ENCODE peak calls at places on chromosomes 1 and 21, in seven cellular contexts. X is WTC11, C is AG09309, K is nephron progenitor cell, R is tibial artery, Q is astrocyte of the cerebellum, W is AG04450. T is an unnamed sample.

GRCh38 chr1:246492611-246493245 is 14.4 kb downstream of the SMYD3 start:
- DNase-seq in X (peak; percentile 67), C (peak; percentile 44), K (peak; percentile 73), R (peak; percentile 29), Q (peak; percentile 63), W (peak; percentile 48), T (peak; percentile 50)

GRCh38 chr1:3886106-3886670 is 13.9 kb downstream of the C1orf174 start:
- DNase-seq in X (no peak), C (no peak), K (no peak), R (no peak), Q (no peak), W (no peak), T (no peak)

GRCh38 chr1:65343286-65343685 is 33.9 kb downstream of the DNAJC6 start:
- DNase-seq in X (no peak), C (peak; percentile 67), K (no peak), R (no peak), Q (no peak), W (no peak), T (no peak)

GRCh38 chr1:15802234-15802965 is 5.0 kb downstream of the UQCRHL start:
- DNase-seq in X (no peak), C (no peak), K (no peak), R (no peak), Q (no peak), W (no peak), T (no peak)

GRCh38 chr1:214623430-214623829 is 20.4 kb downstream of the CENPF start:
- DNase-seq in X (no peak), C (no peak), K (no peak), R (no peak), Q (no peak), W (no peak), T (no peak)

GRCh38 chr1:68571499-68571898 is 74.6 kb upstream of the DEPDC1 start:
- DNase-seq in X (no peak), C (no peak), K (no peak), R (no peak), Q (no peak), W (no peak), T (no peak)

GRCh38 chr1:206924549-206925115 is 2.9 kb upstream of the FCMR start:
- DNase-seq in X (no peak), C (no peak), K (no peak), R (no peak), Q (no peak), W (no peak), T (peak; percentile 60)

GRCh38 chr1:241600496-241600901 is 39.7 kb downstream of the CHML start:
- DNase-seq in X (no peak), C (peak; percentile 43), K (no peak), R (no peak), Q (no peak), W (no peak), T (peak; percentile 31)

GRCh38 chr21:16773206-16773605 is 739.6 kb upstream of the CXADR start:
- DNase-seq in X (no peak), C (no peak), K (no peak), R (no peak), Q (no peak), W (peak; percentile 8), T (no peak)

GRCh38 chr1:39153684-39154083 is 50.8 kb upstream of the MACF1 start:
- DNase-seq in X (no peak), C (no peak), K (no peak), R (no peak), Q (no peak), W (no peak), T (no peak)

GRCh38 chr1:66919828-66920227 is 4.8 kb downstream of the DNAI4 start:
- DNase-seq in X (no peak), C (no peak), K (no peak), R (no peak), Q (no peak), W (no peak), T (no peak)

GRCh38 chr1:36517415-36517814 is 34.7 kb upstream of the CSF3R start:
- DNase-seq in X (no peak), C (no peak), K (no peak), R (no peak), Q (no peak), W (no peak), T (no peak)

GRCh38 chr1:158124034-158124433 is 56.7 kb upstream of the CD1D start:
- DNase-seq in X (no peak), C (no peak), K (no peak), R (no peak), Q (peak; percentile 24), W (no peak), T (no peak)

GRCh38 chr1:86356247-86356646 is 39.9 kb downstream of the ODF2L start:
- DNase-seq in X (no peak), C (no peak), K (no peak), R (no peak), Q (peak; percentile 3), W (no peak), T (no peak)

GRCh38 chr1:51331206-51332100 is 1.1 kb upstream of the TTC39A start:
- DNase-seq in X (no peak), C (no peak), K (no peak), R (no peak), Q (no peak), W (no peak), T (peak; percentile 71)

GRCh38 chr1:11147371-11147770 is 41.8 kb upstream of the ANGPTL7 start:
- DNase-seq in X (no peak), C (no peak), K (no peak), R (no peak), Q (no peak), W (no peak), T (no peak)

GRCh38 chr1:234600418-234601216 is 9.4 kb downstream of the IRF2BP2 start:
- DNase-seq in X (no peak), C (no peak), K (no peak), R (no peak), Q (peak; percentile 83), W (no peak), T (no peak)

GRCh38 chr1:90201467-90202358 is 206.8 kb downstream of the ZNF326 start:
- DNase-seq in X (no peak), C (peak; percentile 1), K (no peak), R (no peak), Q (no peak), W (peak; percentile 4), T (no peak)

GRCh38 chr1:29831500-29832117 is 595.3 kb downstream of the PTPRU start:
- DNase-seq in X (no peak), C (no peak), K (no peak), R (no peak), Q (no peak), W (no peak), T (no peak)

DNA sequence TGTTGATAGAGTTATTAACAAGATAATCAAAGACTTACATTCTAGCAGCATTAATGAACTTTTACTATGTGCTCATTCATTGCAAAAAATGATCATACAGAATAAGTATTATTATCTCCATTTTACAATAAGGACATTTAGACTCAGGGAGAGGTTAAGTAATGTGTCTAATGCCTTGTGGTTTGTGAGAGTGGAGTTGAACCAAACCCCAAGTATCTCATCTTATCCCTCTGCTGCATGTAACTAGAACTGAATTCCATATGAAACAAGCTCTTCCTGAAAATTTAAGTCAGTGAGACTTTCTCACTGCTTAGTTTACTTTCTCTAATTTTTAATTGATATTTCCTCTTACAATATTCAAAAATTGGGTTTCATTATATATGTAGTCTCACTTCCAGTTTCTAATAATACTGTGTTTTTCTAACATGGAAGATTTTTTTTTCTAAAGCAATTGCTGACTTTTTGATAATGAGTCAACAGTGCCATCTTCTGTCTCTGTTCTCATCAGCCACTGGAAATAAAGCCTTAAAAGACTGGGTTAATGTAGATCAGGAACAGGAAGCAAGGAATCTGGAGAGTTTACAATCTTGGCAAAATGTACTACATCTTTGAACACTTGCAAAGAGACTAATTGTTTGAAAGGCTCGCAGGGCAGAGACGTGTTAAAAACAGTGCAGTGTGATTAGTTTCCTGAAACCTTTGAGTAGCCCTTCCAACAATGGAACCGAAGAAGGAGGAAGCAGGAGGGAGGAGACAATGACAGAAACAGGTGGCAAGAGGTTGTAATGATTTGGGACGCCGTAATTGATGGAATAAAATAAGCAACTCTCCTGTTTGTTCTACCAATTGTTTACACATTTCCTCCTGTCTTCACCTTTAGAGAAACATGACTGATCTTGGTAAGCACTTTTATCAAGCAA is 567.6 kb downstream of the MRPL39 start:
- DNase-seq in X (no peak), C (no peak), K (no peak), R (no peak), Q (peak; percentile 57), W (no peak), T (peak; percentile 15)
- TF ChIP-seq CTCF in X (no peak), C (no peak), K (no peak), R (no peak), Q (peak; percentile 38), W (peak; percentile 44), T (peak; percentile 68)

DNA sequence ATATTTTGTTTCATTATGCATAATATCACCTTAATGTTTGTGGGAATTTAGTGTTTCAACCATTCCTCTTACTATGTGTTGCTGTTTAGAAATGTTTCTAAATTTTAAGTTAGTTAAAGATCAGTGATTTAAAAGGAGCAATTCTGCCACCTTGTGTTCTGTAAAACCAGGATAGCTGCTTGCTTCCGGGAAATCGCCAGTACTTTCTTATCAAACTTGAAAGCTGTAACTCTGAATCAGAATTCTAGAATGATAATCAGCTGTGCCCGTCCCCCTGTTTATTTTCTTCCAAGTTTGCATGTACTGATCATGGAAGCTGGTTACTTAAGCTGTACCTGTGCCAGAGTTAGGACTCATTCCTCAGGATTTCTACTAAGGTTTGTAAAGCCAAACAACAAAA is 656.4 kb downstream of the LTN1 start:
- DNase-seq in X (no peak), C (peak; percentile 89), K (no peak), R (no peak), Q (peak; percentile 63), W (peak; percentile 93), T (no peak)
- TF ChIP-seq CTCF in X (peak; percentile 24), C (peak; percentile 53), K (no peak), R (peak; percentile 34), Q (peak; percentile 54), W (peak; percentile 63), T (no peak)

DNA sequence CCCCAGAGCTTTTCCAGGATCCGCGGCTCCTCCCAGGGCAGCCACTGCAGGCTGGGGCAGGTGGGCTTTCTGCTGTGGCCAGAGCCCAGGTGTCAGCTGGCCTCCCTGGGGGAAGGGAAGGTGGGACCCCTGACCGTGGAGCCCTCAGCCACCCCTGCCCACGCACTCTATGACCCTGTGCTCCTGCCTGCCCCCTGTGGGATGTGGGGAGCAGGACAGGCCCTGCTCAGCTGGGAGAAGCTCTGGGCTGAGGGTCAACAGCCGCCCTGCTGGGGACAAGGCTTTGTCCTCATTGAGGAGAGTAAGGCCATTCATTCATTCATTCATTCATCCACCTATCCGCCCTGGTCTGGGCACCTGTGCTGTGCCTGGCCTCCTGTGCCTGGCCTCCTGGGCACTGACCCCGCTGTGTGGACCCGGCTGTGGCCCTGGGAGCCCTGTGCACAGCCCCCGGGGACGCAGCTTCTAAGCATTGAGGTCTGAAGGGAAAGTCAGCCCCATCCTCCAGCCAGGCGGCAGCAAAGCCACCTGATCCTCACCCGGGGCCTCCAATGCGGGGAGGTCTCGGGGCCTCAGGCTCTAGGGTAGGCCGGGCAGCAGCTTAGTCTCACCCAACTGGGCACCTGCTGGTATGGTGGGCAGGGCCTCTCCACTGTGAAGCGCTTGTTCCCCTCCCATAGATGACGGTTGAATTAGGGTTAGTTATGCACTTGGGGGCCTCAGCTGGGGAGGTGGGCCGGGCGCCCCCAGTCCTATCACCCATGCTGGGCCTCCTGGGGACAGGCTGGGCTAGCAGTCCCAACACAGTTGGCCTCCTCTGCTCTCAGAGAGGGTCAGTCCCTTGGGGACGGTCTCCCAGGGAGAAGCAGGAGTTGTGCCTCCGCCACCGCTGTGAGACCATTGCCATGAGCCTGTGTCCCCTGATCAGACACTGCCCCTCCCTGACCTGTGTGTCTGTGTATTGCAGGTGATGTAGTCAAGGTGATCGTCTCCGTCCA is 6.0 kb downstream of the TNFRSF14 start:
- DNase-seq in X (peak; percentile 56), C (no peak), K (no peak), R (no peak), Q (no peak), W (no peak), T (no peak)
- TF ChIP-seq CTCF in X (peak; percentile 51), C (peak; percentile 49), K (peak; percentile 25), R (peak; percentile 15), Q (peak; percentile 22), W (no peak), T (peak; percentile 40)

GRCh38 chr1:63674238-63674864 is 81.1 kb downstream of the PGM1 start:
- DNase-seq in X (peak; percentile 82), C (peak; percentile 46), K (peak; percentile 74), R (peak; percentile 72), Q (peak; percentile 98), W (peak; percentile 74), T (peak; percentile 54)
- TF ChIP-seq CTCF in X (peak; percentile 34), C (peak; percentile 88), K (peak; percentile 62), R (peak; percentile 66), Q (peak; percentile 87), W (peak; percentile 85), T (peak; percentile 61)

T was measured in GM10248.